ENCODE peak calls at places on chromosomes 16 and 17, in ten cellular contexts. One of them, this sample, is unnamed.

GRCh38 chr16:24507959-24508358 is 31.4 kb upstream of the RBBP6 start:
- DNase-seq in H9: no peak
- DNase-seq in IMR-90: no peak
- DNase-seq in fibroblast of lung: no peak
- DNase-seq in heart right ventricle: no peak
- DNase-seq in sigmoid colon: no peak
- DNase-seq in cardiac muscle cell: no peak
- DNase-seq in psoas muscle: no peak
- DNase-seq in stomach: no peak
- DNase-seq in mammary epithelial cell: no peak
- DNase-seq in this sample: no peak

GRCh38 chr16:12182202-12182601 is 205.7 kb downstream of the SNX29 start:
- DNase-seq in H9: no peak
- DNase-seq in IMR-90: no peak
- DNase-seq in fibroblast of lung: no peak
- DNase-seq in heart right ventricle: no peak
- DNase-seq in sigmoid colon: no peak
- DNase-seq in cardiac muscle cell: no peak
- DNase-seq in psoas muscle: no peak
- DNase-seq in stomach: no peak
- DNase-seq in mammary epithelial cell: no peak
- DNase-seq in this sample: no peak

GRCh38 chr17:37475713-37476420 is 13.8 kb upstream of the DUSP14 start:
- DNase-seq in H9: no peak
- DNase-seq in IMR-90: no peak
- DNase-seq in fibroblast of lung: no peak
- DNase-seq in heart right ventricle: no peak
- DNase-seq in sigmoid colon: no peak
- DNase-seq in cardiac muscle cell: no peak
- DNase-seq in psoas muscle: no peak
- DNase-seq in stomach: no peak
- DNase-seq in mammary epithelial cell: no peak
- DNase-seq in this sample: no peak

GRCh38 chr17:2343421-2343820 is 6.1 kb downstream of the SGSM2 start:
- DNase-seq in H9: no peak
- DNase-seq in IMR-90: no peak
- DNase-seq in fibroblast of lung: no peak
- DNase-seq in heart right ventricle: no peak
- DNase-seq in sigmoid colon: peak; percentile 35
- DNase-seq in cardiac muscle cell: no peak
- DNase-seq in psoas muscle: no peak
- DNase-seq in stomach: no peak
- DNase-seq in mammary epithelial cell: peak; percentile 21
- DNase-seq in this sample: no peak

GRCh38 chr16:88560722-88561484 is 9.3 kb upstream of the ZC3H18 start:
- DNase-seq in H9: peak; percentile 59
- DNase-seq in IMR-90: peak; percentile 30
- DNase-seq in fibroblast of lung: peak; percentile 31
- DNase-seq in heart right ventricle: no peak
- DNase-seq in sigmoid colon: no peak
- DNase-seq in cardiac muscle cell: peak; percentile 44
- DNase-seq in psoas muscle: no peak
- DNase-seq in stomach: no peak
- DNase-seq in mammary epithelial cell: peak; percentile 14
- DNase-seq in this sample: no peak

GRCh38 chr16:852451-853185 is 52.1 kb upstream of the GNG13 start:
- DNase-seq in H9: no peak
- DNase-seq in IMR-90: no peak
- DNase-seq in fibroblast of lung: no peak
- DNase-seq in heart right ventricle: no peak
- DNase-seq in sigmoid colon: no peak
- DNase-seq in cardiac muscle cell: no peak
- DNase-seq in psoas muscle: peak; percentile 30
- DNase-seq in stomach: no peak
- DNase-seq in mammary epithelial cell: no peak
- DNase-seq in this sample: no peak

GRCh38 chr17:67164298-67164697 is 80.7 kb downstream of the HELZ start:
- DNase-seq in H9: no peak
- DNase-seq in IMR-90: no peak
- DNase-seq in fibroblast of lung: peak; percentile 20
- DNase-seq in heart right ventricle: no peak
- DNase-seq in sigmoid colon: no peak
- DNase-seq in cardiac muscle cell: peak; percentile 27
- DNase-seq in psoas muscle: no peak
- DNase-seq in stomach: no peak
- DNase-seq in mammary epithelial cell: no peak
- DNase-seq in this sample: no peak

GRCh38 chr17:75658237-75658636 is 8.7 kb downstream of the RECQL5 start:
- DNase-seq in H9: no peak
- DNase-seq in IMR-90: no peak
- DNase-seq in fibroblast of lung: no peak
- DNase-seq in heart right ventricle: no peak
- DNase-seq in sigmoid colon: no peak
- DNase-seq in cardiac muscle cell: no peak
- DNase-seq in psoas muscle: no peak
- DNase-seq in stomach: no peak
- DNase-seq in mammary epithelial cell: no peak
- DNase-seq in this sample: no peak

GRCh38 chr16:76729525-76729924 is 452.3 kb downstream of the CNTNAP4 start:
- DNase-seq in H9: no peak
- DNase-seq in IMR-90: no peak
- DNase-seq in fibroblast of lung: peak; percentile 10
- DNase-seq in heart right ventricle: no peak
- DNase-seq in sigmoid colon: no peak
- DNase-seq in cardiac muscle cell: no peak
- DNase-seq in psoas muscle: no peak
- DNase-seq in stomach: no peak
- DNase-seq in mammary epithelial cell: peak; percentile 34
- DNase-seq in this sample: no peak

GRCh38 chr17:77252736-77253135 is 112.0 kb downstream of the SEC14L1 start:
- DNase-seq in H9: no peak
- DNase-seq in IMR-90: no peak
- DNase-seq in fibroblast of lung: no peak
- DNase-seq in heart right ventricle: no peak
- DNase-seq in sigmoid colon: no peak
- DNase-seq in cardiac muscle cell: no peak
- DNase-seq in psoas muscle: no peak
- DNase-seq in stomach: no peak
- DNase-seq in mammary epithelial cell: no peak
- DNase-seq in this sample: no peak

GRCh38 chr17:29671661-29672060 is 48.9 kb upstream of the CORO6 start:
- DNase-seq in H9: no peak
- DNase-seq in IMR-90: no peak
- DNase-seq in fibroblast of lung: no peak
- DNase-seq in heart right ventricle: no peak
- DNase-seq in sigmoid colon: no peak
- DNase-seq in cardiac muscle cell: no peak
- DNase-seq in psoas muscle: no peak
- DNase-seq in stomach: no peak
- DNase-seq in mammary epithelial cell: no peak
- DNase-seq in this sample: no peak

DNA sequence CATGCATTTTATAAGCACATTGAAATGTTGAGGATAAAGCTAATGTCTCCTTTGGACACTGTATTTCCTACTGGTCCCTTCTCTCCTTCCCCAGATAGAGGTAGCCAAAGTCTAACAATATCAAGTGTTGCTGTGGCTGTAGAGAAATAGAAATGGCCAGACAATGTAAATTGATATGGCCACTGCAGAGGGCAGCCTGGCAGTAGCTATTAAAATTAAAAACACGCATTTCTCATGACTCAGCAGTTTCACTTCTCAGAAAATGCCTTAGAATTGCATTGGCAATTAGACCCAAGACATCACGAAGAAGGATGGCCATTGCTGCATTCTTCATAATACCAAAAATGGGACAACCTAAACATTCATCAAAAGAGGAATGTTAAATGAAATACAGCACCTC is 46.8 kb upstream of the MRTFB start:
- DNase-seq in H9: no peak
- DNase-seq in IMR-90: no peak
- DNase-seq in fibroblast of lung: peak; percentile 64
- DNase-seq in heart right ventricle: no peak
- DNase-seq in sigmoid colon: no peak
- DNase-seq in cardiac muscle cell: peak; percentile 63
- DNase-seq in psoas muscle: no peak
- DNase-seq in stomach: no peak
- DNase-seq in mammary epithelial cell: no peak
- DNase-seq in this sample: no peak
- TF ChIP-seq CTCF in H9: no peak
- TF ChIP-seq CTCF in IMR-90: no peak
- TF ChIP-seq CTCF in fibroblast of lung: no peak
- TF ChIP-seq CTCF in heart right ventricle: no peak
- TF ChIP-seq CTCF in sigmoid colon: no peak
- TF ChIP-seq CTCF in cardiac muscle cell: peak; percentile 18
- TF ChIP-seq CTCF in psoas muscle: no peak
- TF ChIP-seq CTCF in stomach: no peak
- TF ChIP-seq CTCF in mammary epithelial cell: no peak
- TF ChIP-seq CTCF in this sample: no peak

DNA sequence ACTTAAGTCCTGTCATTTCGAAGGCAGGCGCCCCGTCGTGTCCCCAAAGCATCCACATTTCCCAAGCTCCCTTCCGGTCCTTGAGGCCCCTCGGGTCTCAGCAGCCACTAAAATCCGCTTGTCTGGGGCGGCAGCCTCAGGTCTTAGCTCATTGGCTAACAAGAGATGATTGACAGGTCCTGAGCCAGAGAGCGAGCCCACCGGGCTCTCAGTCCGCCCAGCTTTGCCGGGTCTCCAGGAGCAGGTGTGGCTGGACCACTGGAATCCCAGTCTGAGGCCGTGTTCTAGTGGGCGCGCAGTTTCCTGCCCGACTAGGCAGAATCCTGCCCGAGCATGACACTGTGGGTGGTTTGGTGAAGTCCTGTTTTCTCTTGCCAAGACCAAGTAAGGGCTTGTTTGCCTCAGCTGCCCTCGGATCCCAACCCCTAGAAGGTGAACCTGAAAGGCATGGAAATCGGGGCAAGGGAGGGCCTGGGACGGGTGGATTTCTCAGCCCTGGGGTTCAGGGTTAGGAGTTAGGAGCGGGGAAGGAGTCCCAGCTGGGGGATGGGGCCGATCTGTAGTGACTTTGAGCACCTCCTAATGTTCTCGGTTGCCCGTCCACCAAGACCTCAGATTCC is 42.8 kb downstream of the MRC2 start:
- DNase-seq in H9: peak; percentile 96
- DNase-seq in IMR-90: no peak
- DNase-seq in fibroblast of lung: no peak
- DNase-seq in heart right ventricle: no peak
- DNase-seq in sigmoid colon: peak; percentile 58
- DNase-seq in cardiac muscle cell: no peak
- DNase-seq in psoas muscle: peak; percentile 33
- DNase-seq in stomach: no peak
- DNase-seq in mammary epithelial cell: peak; percentile 99
- DNase-seq in this sample: no peak
- H3K4me1 ChIP-seq in H9: no peaks in the 10 kb centered on the region
- H3K4me1 ChIP-seq in IMR-90: no peaks in the 10 kb centered on the region
- H3K4me1 ChIP-seq in fibroblast of lung: no peaks in the 10 kb centered on the region
- H3K4me1 ChIP-seq in heart right ventricle: peaks cover 13% of the 10 kb centered on the region
- H3K4me1 ChIP-seq in sigmoid colon: no peaks in the 10 kb centered on the region
- H3K4me1 ChIP-seq in cardiac muscle cell: no peaks in the 10 kb centered on the region
- H3K4me1 ChIP-seq in psoas muscle: no peaks in the 10 kb centered on the region
- H3K4me1 ChIP-seq in stomach: peaks cover 9% of the 10 kb centered on the region
- H3K4me1 ChIP-seq in mammary epithelial cell: peaks cover 56% of the 10 kb centered on the region
- H3K4me1 ChIP-seq in this sample: peaks cover 6% of the 10 kb centered on the region

DNA sequence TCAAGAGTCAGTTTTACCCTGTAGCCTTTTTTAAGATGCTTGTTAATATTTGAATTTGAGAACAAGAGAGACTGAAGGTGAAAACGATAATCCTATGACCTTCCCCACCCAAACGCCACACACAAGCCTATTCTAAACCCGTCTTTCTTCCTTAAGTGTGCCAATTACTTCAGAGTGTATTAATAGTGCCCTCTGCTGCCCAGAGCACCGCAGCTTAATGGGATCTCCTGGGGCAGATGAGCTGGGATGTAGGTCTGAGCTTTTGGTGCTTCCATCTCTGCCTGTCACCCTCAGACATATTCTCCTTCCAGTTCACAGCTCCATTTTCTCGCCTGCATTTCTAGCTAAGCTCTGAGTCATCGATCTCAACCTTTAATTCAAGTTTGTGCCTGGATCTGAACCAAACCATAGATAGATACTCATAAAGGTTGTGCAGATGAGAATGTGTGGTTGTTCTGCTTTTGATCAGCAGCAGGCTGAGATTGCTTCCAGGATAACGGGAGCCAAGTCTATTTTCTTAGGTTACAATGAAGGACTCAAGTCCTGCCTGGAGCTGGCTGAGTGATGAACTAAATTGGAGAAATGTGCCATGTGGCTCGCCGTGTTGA is 46.4 kb upstream of the CDH13 start:
- DNase-seq in H9: no peak
- DNase-seq in IMR-90: no peak
- DNase-seq in fibroblast of lung: no peak
- DNase-seq in heart right ventricle: peak; percentile 15
- DNase-seq in sigmoid colon: no peak
- DNase-seq in cardiac muscle cell: peak; percentile 7
- DNase-seq in psoas muscle: peak; percentile 56
- DNase-seq in stomach: peak; percentile 35
- DNase-seq in mammary epithelial cell: peak; percentile 8
- DNase-seq in this sample: no peak
- TF ChIP-seq CTCF in H9: peak; percentile 64
- TF ChIP-seq CTCF in IMR-90: peak; percentile 20
- TF ChIP-seq CTCF in fibroblast of lung: no peak
- TF ChIP-seq CTCF in heart right ventricle: peak; percentile 34
- TF ChIP-seq CTCF in sigmoid colon: no peak
- TF ChIP-seq CTCF in cardiac muscle cell: peak; percentile 27
- TF ChIP-seq CTCF in psoas muscle: peak; percentile 49
- TF ChIP-seq CTCF in stomach: no peak
- TF ChIP-seq CTCF in mammary epithelial cell: peak; percentile 51
- TF ChIP-seq CTCF in this sample: no peak

GRCh38 chr17:79841369-79842135 is 2.3 kb upstream of the CBX4 start:
- DNase-seq in H9: peak; percentile 77
- DNase-seq in IMR-90: no peak
- DNase-seq in fibroblast of lung: no peak
- DNase-seq in heart right ventricle: no peak
- DNase-seq in sigmoid colon: no peak
- DNase-seq in cardiac muscle cell: no peak
- DNase-seq in psoas muscle: no peak
- DNase-seq in stomach: no peak
- DNase-seq in mammary epithelial cell: no peak
- DNase-seq in this sample: no peak
- H3K4me1 ChIP-seq in H9: no peaks in the 10 kb centered on the region
- H3K4me1 ChIP-seq in IMR-90: peaks cover 17% of the 10 kb centered on the region
- H3K4me1 ChIP-seq in fibroblast of lung: peaks cover 14% of the 10 kb centered on the region
- H3K4me1 ChIP-seq in heart right ventricle: peaks cover 79% of the 10 kb centered on the region
- H3K4me1 ChIP-seq in sigmoid colon: peaks cover 80% of the 10 kb centered on the region
- H3K4me1 ChIP-seq in cardiac muscle cell: peaks cover 24% of the 10 kb centered on the region
- H3K4me1 ChIP-seq in psoas muscle: peaks cover 48% of the 10 kb centered on the region
- H3K4me1 ChIP-seq in stomach: peaks cover 84% of the 10 kb centered on the region
- H3K4me1 ChIP-seq in mammary epithelial cell: peaks cover 37% of the 10 kb centered on the region
- H3K4me1 ChIP-seq in this sample: peaks cover 44% of the 10 kb centered on the region

DNA sequence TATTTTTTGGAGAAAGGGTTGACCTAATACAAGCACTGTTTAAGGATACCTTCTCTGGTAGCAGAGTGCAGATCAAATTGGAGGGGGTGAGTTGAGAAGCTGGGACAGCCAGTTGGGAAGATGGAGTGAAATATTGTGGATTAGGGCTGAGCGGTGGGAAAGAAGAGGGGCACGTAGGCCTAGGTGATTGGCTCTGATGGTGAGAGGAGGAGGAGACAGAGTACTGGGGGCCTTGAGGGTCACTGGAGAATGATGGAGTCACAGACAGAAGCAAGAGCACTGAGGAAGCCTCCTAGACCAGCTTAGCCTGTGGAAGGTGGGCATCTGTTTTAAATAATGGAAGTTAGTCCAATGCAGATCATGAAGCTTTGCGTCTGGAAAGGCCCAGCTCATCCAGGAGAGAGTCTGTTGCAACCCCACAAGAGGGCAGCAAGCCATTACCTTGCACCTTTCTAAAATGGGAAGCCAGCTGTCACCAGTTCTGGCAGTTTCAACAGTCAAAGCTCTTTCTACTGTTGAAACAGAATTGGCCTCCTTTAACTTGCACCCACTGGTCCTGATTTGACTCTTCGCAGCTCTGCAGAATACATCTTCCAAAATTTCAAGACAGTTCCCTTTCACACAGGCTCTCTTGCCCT is 11.8 kb downstream of the SLC9A5 start:
- DNase-seq in H9: peak; percentile 46
- DNase-seq in IMR-90: peak; percentile 72
- DNase-seq in fibroblast of lung: peak; percentile 69
- DNase-seq in heart right ventricle: no peak
- DNase-seq in sigmoid colon: peak; percentile 55
- DNase-seq in cardiac muscle cell: peak; percentile 77
- DNase-seq in psoas muscle: peak; percentile 75
- DNase-seq in stomach: peak; percentile 61
- DNase-seq in mammary epithelial cell: peak; percentile 50
- DNase-seq in this sample: no peak
- TF ChIP-seq CTCF in H9: peak; percentile 70
- TF ChIP-seq CTCF in IMR-90: peak; percentile 79
- TF ChIP-seq CTCF in fibroblast of lung: peak; percentile 62
- TF ChIP-seq CTCF in heart right ventricle: peak; percentile 47
- TF ChIP-seq CTCF in sigmoid colon: no peak
- TF ChIP-seq CTCF in cardiac muscle cell: peak; percentile 69
- TF ChIP-seq CTCF in psoas muscle: peak; percentile 68
- TF ChIP-seq CTCF in stomach: peak; percentile 66
- TF ChIP-seq CTCF in mammary epithelial cell: peak; percentile 71
- TF ChIP-seq CTCF in this sample: peak; percentile 30

This sample was measured in uterus.